ENCODE peak calls at places on chromosomes 11 and 22, in six cellular contexts. C is IMR-90, U is body of pancreas, I is sigmoid colon, B is esophagus muscularis mucosa, X is lower leg skin. M is an unnamed sample.

GRCh38 chr11:76766521-76766920 is 16.6 kb upstream of the TSKU start:
- DNase-seq in C (no peak), U (no peak), I (no peak), B (no peak), X (no peak), M (peak)

GRCh38 chr22:23762866-23763578 is at the start of gene C22orf15:
- DNase-seq in C (peak), U (no peak), I (no peak), B (peak), X (no peak), M (no peak)

GRCh38 chr11:18650859-18651557 is 16.9 kb upstream of the SPTY2D1 start:
- DNase-seq in C (peak), U (peak), I (no peak), B (no peak), X (peak), M (no peak)

GRCh38 chr11:43833657-43834073 is 47.0 kb upstream of the ALKBH3 start:
- DNase-seq in C (peak), U (peak), I (no peak), B (no peak), X (no peak), M (no peak)

GRCh38 chr11:106996691-106997090 is 21.6 kb downstream of the GUCY1A2 start:
- DNase-seq in C (no peak), U (no peak), I (no peak), B (no peak), X (no peak), M (no peak)

GRCh38 chr11:57566035-57566504 is 1.4 kb downstream of the UBE2L6 start:
- DNase-seq in C (peak), U (no peak), I (no peak), B (no peak), X (peak), M (no peak)

GRCh38 chr11:45178223-45178622 is 31.8 kb downstream of the PRDM11 start:
- DNase-seq in C (no peak), U (no peak), I (no peak), B (no peak), X (no peak), M (no peak)

GRCh38 chr22:23361676-23362075 is 181.4 kb downstream of the BCR start:
- DNase-seq in C (no peak), U (no peak), I (no peak), B (peak), X (no peak), M (no peak)

GRCh38 chr11:97722721-97723120 is 1298.0 kb upstream of the CNTN5 start:
- DNase-seq in C (no peak), U (no peak), I (no peak), B (no peak), X (no peak), M (no peak)

GRCh38 chr22:17213976-17214375 is 5.3 kb downstream of the ADA2 start:
- DNase-seq in C (peak), U (peak), I (peak), B (no peak), X (no peak), M (no peak)

GRCh38 chr11:19524171-19524671 is 188.4 kb upstream of the NAV2 start:
- DNase-seq in C (peak), U (peak), I (no peak), B (no peak), X (no peak), M (no peak)

GRCh38 chr11:125343732-125344131 is 152.3 kb downstream of the FEZ1 start:
- DNase-seq in C (peak), U (no peak), I (no peak), B (no peak), X (no peak), M (peak)

GRCh38 chr11:35602160-35602793 is 16.0 kb upstream of the FJX1 start:
- DNase-seq in C (no peak), U (no peak), I (no peak), B (no peak), X (no peak), M (no peak)

GRCh38 chr22:42326786-42327185 is 56.3 kb upstream of the TCF20 start:
- DNase-seq in C (peak), U (no peak), I (no peak), B (no peak), X (no peak), M (no peak)

GRCh38 chr11:58567889-58568512 is 7.7 kb downstream of the LPXN start:
- DNase-seq in C (peak), U (peak), I (no peak), B (no peak), X (no peak), M (peak)

GRCh38 chr11:112106070-112106469 is 19.4 kb downstream of the SDHD start:
- DNase-seq in C (no peak), U (no peak), I (no peak), B (no peak), X (no peak), M (no peak)

GRCh38 chr11:62608776-62609175 is 3.8 kb downstream of the EML3 start:
- DNase-seq in C (no peak), U (no peak), I (no peak), B (no peak), X (no peak), M (no peak)

GRCh38 chr11:119490253-119491006 is 67.5 kb upstream of the THY1 start:
- DNase-seq in C (no peak), U (no peak), I (peak), B (no peak), X (no peak), M (peak)

GRCh38 chr22:36928826-36929535 is 15.6 kb downstream of the CSF2RB start:
- DNase-seq in C (no peak), U (no peak), I (peak), B (no peak), X (no peak), M (no peak)

GRCh38 chr11:73295259-73295995 is 12.6 kb upstream of the ARHGEF17 start:
- DNase-seq in C (peak), U (peak), I (no peak), B (no peak), X (no peak), M (peak)

GRCh38 chr22:39943366-39943765 is 16.8 kb upstream of the TMA7B start:
- DNase-seq in C (no peak), U (no peak), I (no peak), B (no peak), X (no peak), M (no peak)

GRCh38 chr11:119167933-119168332 is 592 bp upstream of the NLRX1 start:
- DNase-seq in C (no peak), U (no peak), I (no peak), B (no peak), X (peak), M (no peak)

GRCh38 chr11:112881461-112881860 is 79.8 kb upstream of the NCAM1 start:
- DNase-seq in C (no peak), U (peak), I (peak), B (no peak), X (peak), M (no peak)

GRCh38 chr22:23053912-23054530 is 16.3 kb upstream of the GNAZ start:
- DNase-seq in C (no peak), U (no peak), I (no peak), B (peak), X (no peak), M (peak)

GRCh38 chr11:112163875-112164521 is at the start of gene IL18:
- DNase-seq in C (no peak), U (peak), I (peak), B (no peak), X (peak), M (peak)

GRCh38 chr11:60871378-60872061 is 4.2 kb downstream of the ZP1 start:
- DNase-seq in C (peak), U (no peak), I (peak), B (no peak), X (no peak), M (peak)

GRCh38 chr11:27971256-27971655 is 136.7 kb downstream of the KIF18A start:
- DNase-seq in C (no peak), U (no peak), I (no peak), B (no peak), X (no peak), M (no peak)

GRCh38 chr11:125874556-125875124 is 12.8 kb upstream of the HYLS1 start:
- DNase-seq in C (peak), U (peak), I (peak), B (no peak), X (peak), M (no peak)

GRCh38 chr22:50208939-50209892 is 8.4 kb downstream of the SELENOO start:
- DNase-seq in C (no peak), U (peak), I (no peak), B (no peak), X (no peak), M (peak)

GRCh38 chr22:25966448-25966913 is 202.8 kb upstream of the SEZ6L start:
- DNase-seq in C (no peak), U (no peak), I (no peak), B (no peak), X (no peak), M (no peak)

GRCh38 chr22:20093437-20093836 is 13.4 kb downstream of the DGCR8 start:
- DNase-seq in C (no peak), U (peak), I (no peak), B (no peak), X (no peak), M (peak)

GRCh38 chr22:20090730-20091240 is 10.7 kb downstream of the DGCR8 start:
- DNase-seq in C (no peak), U (no peak), I (no peak), B (no peak), X (no peak), M (peak)

GRCh38 chr22:20094158-20094807 is 14.2 kb downstream of the DGCR8 start:
- DNase-seq in C (no peak), U (no peak), I (no peak), B (no peak), X (no peak), M (peak)

GRCh38 chr22:20091690-20092476 is 11.8 kb downstream of the DGCR8 start:
- DNase-seq in C (no peak), U (no peak), I (no peak), B (no peak), X (no peak), M (peak)

GRCh38 chr22:20092477-20092854 is 12.4 kb downstream of the DGCR8 start:
- DNase-seq in C (no peak), U (no peak), I (no peak), B (no peak), X (no peak), M (peak)
- TF ChIP-seq POLR2A in C (no peak), U (no peak), I (no peak), B (no peak), X (no peak), M (no peak)

GRCh38 chr11:325796-326591 is 5.3 kb upstream of the IFITM3 start:
- DNase-seq in C (no peak), U (no peak), I (peak), B (no peak), X (no peak), M (peak)

GRCh38 chr11:328012-328411 is 7.4 kb upstream of the IFITM3 start:
- DNase-seq in C (no peak), U (no peak), I (peak), B (no peak), X (no peak), M (peak)

GRCh38 chr11:326592-326841 is 5.9 kb upstream of the IFITM3 start:
- DNase-seq in C (no peak), U (no peak), I (no peak), B (no peak), X (no peak), M (no peak)

GRCh38 chr11:327581-327923 is 6.9 kb upstream of the IFITM3 start:
- DNase-seq in C (no peak), U (no peak), I (no peak), B (no peak), X (no peak), M (no peak)

DNA sequence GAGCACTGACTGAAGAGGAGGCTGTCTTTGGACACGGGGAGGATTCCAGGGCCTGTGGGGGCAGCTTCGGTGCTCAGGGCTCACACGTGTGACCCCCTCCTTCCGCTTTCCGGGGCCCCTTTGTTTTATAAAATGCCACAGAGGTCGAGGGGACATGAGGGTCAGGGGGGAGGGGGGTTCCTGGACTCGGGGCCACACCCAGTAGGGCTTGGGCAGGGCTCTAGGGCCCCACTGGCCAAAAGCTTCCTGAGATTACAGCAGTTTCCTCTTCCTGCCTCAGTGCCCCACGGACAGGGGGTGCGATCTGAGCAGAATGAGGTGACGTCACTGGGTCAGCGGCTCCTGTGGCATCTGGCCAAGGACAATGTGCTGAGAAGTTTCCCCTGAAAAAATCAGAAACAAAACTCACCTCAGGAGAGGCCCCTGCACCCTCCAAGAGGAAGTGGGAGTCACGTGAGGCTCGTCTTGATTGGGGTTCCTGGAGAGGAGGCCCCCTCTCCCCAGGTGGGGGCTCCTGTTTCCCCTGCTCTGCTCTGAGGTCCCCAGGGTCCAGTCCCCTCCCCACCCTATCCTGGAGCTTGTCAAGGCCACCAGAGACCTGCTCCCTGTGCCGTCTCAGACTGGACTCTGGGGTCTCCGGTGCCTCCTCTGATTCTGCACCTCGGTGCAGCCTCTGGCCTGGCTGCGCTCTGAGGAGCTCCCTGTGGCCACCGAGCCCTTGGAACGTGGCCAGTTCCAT is 6.4 kb upstream of the IFITM3 start:
- DNase-seq in C (peak), U (peak), I (peak), B (peak), X (peak), M (peak)
- H3K4me3 ChIP-seq in C (no peak), U (no peak), I (no peak), B (peak), X (no peak), M (peak)

GRCh38 chr11:101759771-101760450 is 154.9 kb upstream of the CEP126 start:
- DNase-seq in C (peak), U (no peak), I (no peak), B (no peak), X (no peak), M (no peak)
- TF ChIP-seq CTCF in C (peak), U (no peak), I (no peak), B (no peak), X (no peak), M (no peak)

DNA sequence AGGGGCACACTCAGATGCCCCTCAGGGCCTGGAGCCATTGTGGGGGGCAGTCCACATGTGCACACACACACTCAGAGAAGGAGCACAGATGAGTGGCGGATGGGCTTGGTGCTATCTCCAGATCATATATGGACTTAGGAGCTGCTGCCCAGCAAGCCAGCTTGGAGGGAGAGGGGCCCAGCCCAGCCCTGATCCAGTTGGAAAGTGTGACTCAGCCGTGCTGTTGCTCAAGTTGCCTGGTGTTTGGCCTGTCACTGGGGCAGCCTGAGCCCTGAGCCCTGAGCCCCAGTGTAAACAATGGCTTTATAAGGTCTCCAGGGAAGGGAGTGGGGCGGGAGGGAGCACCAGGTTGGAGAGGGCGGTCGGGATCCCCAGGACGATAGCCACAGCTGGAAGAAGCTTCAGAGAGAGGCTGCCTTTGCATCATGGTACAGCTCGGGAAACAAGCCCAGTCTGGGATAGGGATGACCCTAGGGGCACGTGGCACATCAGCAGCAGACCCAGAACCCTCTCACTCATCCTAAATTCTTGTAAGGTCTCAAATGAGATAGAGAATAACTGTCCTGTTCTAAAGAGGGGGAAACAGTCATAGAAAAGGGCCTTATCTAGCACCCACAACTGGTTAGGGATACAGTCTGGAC is 4.8 kb downstream of the SELENOM start:
- DNase-seq in C (peak), U (peak), I (peak), B (peak), X (peak), M (peak)
- TF ChIP-seq POLR2A in C (peak), U (no peak), I (no peak), B (peak), X (no peak), M (no peak)

GRCh38 chr11:128521697-128522062 is 65.7 kb downstream of the ETS1 start:
- DNase-seq in C (no peak), U (no peak), I (no peak), B (no peak), X (no peak), M (peak)

GRCh38 chr11:128519353-128519752 is 68.0 kb downstream of the ETS1 start:
- DNase-seq in C (no peak), U (no peak), I (no peak), B (no peak), X (no peak), M (no peak)

GRCh38 chr11:128520886-128521696 is 66.3 kb downstream of the ETS1 start:
- DNase-seq in C (no peak), U (no peak), I (no peak), B (no peak), X (no peak), M (peak)

GRCh38 chr11:128518493-128519207 is 68.7 kb downstream of the ETS1 start:
- DNase-seq in C (no peak), U (no peak), I (no peak), B (no peak), X (no peak), M (no peak)

DNA sequence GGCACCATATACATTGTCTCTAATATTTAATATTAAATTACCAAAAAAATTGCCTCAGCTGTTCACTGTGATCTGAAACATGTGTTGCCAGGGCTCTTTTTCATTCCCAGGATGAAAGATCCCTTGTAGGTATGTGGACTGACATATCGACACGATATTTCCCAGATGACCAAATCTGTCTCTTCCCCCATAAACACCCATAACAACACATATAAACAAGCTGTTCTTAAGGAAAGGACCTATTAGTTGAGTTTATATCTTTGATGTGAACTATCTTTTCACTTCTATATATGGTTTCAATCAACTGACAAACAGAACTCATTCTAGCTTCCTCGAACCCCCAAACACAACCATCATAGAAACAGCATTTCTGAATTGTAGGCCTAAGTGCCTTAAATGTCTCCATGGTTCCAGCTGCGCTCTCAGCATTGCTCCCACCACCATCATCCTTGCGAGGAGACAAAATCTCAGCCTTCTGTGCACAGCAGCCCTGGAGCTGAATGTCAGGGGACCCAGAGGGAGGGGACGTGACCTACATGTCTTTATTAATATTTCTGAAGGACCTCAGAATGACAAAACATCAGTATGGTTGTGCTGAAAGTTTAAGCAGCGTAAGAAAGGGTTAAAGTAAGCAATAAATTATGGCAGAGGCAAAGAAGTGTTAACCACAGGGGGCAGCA is 67.0 kb downstream of the ETS1 start:
- DNase-seq in C (no peak), U (no peak), I (no peak), B (no peak), X (no peak), M (no peak)
- H3K4me3 ChIP-seq in C (peak), U (no peak), I (peak), B (peak), X (peak), M (peak)

DNA sequence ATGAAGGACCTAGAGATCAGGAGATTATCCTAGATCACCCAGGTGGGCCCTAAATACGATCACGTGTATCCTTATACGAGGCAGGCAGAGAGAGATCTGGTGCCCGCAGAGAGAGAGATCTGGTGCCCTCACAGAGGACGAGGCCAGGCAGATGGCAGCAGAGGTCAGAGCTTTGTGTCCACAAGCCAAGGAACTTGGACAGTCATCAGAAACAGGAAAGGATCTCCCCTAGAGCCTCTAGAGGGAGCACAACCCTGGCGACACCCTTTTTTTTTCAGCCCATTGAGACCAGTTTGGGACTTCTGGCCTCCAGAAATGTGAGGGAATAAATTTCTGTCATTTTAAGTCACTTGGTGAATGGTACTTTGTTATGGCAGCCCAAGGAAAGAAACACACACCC is 25.5 kb upstream of the TIMP3 start:
- DNase-seq in C (no peak), U (no peak), I (no peak), B (no peak), X (no peak), M (no peak)
- TF ChIP-seq CTCF in C (peak), U (no peak), I (no peak), B (peak), X (no peak), M (no peak)

DNA sequence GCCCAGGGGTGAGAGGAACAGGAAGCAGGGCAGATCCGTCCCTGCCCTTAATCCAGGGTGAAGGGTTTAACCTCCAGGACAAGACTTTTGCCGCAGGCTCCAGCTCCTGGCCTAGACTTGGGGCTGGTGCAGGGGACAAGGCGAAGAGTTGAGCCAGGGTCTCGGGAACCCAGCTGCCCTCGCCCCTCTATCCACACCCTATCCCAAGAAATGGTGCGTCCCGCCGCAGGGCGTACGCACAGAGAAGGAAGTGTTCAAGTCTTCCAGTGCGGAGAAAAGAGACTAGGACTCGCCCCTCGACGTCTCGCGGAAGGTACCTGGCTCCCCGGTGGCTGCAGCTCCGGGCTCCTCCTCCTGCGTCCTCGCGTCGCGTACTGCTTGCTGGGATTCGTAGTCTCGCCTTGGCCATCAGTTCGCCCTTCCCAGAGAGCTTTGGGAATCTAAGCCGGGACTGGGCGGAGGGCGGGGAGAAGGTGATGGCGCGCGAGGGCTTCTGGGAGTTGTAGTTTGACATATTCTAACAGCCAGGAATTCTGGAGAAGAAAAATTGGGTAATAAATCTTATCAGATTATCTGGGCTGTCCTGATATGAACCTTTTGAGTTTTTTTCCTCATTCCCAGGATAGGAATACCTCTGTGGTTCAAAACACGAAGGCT is at the start of gene ZMAT5:
- DNase-seq in C (peak), U (peak), I (peak), B (peak), X (peak), M (peak)
- TF ChIP-seq POLR2A in C (peak), U (peak), I (peak), B (no peak), X (no peak), M (peak)

GRCh38 chr11:94583213-94583884 is 16.2 kb downstream of the PIWIL4 start:
- DNase-seq in C (no peak), U (no peak), I (no peak), B (no peak), X (no peak), M (no peak)
- H3K4me3 ChIP-seq in C (no peak), U (no peak), I (no peak), B (no peak), X (no peak), M (no peak)